ENCODE peak calls at places on chromosomes 16 and 17, in eight cellular contexts. One of them, this sample, is unnamed.

GRCh38 chr17:63843387-63844292 is 1.2 kb upstream of the SMARCD2 start:
- DNase-seq in tibial nerve: peak; percentile 38
- DNase-seq in testis: peak; percentile 69
- DNase-seq in cardiac muscle cell: no peak
- DNase-seq in psoas muscle: peak; percentile 74
- DNase-seq in H1: no peak
- DNase-seq in GM23338: no peak
- DNase-seq in uterus: peak; percentile 58
- DNase-seq in this sample: peak; percentile 42

GRCh38 chr17:42275527-42276358 is 448 bp downstream of the STAT5B start:
- DNase-seq in cardiac muscle cell: peak; percentile 78
- DNase-seq in H1: peak; percentile 63
- DNase-seq in testis: peak; percentile 64
- DNase-seq in psoas muscle: no peak
- DNase-seq in tibial nerve: peak; percentile 42
- DNase-seq in GM23338: peak; percentile 58
- DNase-seq in uterus: peak; percentile 59
- DNase-seq in this sample: peak; percentile 32

GRCh38 chr16:66960270-66960669 is 796 bp upstream of the CES3 start:
- DNase-seq in uterus: no peak
- DNase-seq in cardiac muscle cell: no peak
- DNase-seq in H1: no peak
- DNase-seq in psoas muscle: no peak
- DNase-seq in tibial nerve: no peak
- DNase-seq in testis: no peak
- DNase-seq in GM23338: no peak
- DNase-seq in this sample: no peak

GRCh38 chr16:22130528-22130927 is 31.8 kb upstream of the SDR42E2 start:
- DNase-seq in psoas muscle: no peak
- DNase-seq in cardiac muscle cell: no peak
- DNase-seq in tibial nerve: no peak
- DNase-seq in uterus: no peak
- DNase-seq in H1: no peak
- DNase-seq in testis: no peak
- DNase-seq in GM23338: no peak
- DNase-seq in this sample: no peak

GRCh38 chr16:73713817-73714495 is 582.7 kb upstream of the PSMD7 start:
- DNase-seq in tibial nerve: peak; percentile 19
- DNase-seq in cardiac muscle cell: peak; percentile 52
- DNase-seq in uterus: no peak
- DNase-seq in testis: peak; percentile 55
- DNase-seq in psoas muscle: no peak
- DNase-seq in H1: peak; percentile 78
- DNase-seq in GM23338: peak; percentile 76
- DNase-seq in this sample: peak; percentile 35

GRCh38 chr17:77596491-77597420 is 361.7 kb upstream of the TNRC6C start:
- DNase-seq in uterus: no peak
- DNase-seq in H1: no peak
- DNase-seq in GM23338: no peak
- DNase-seq in tibial nerve: no peak
- DNase-seq in cardiac muscle cell: no peak
- DNase-seq in psoas muscle: no peak
- DNase-seq in testis: no peak
- DNase-seq in this sample: no peak

GRCh38 chr17:2068589-2069051 is 13.7 kb downstream of the HIC1 start:
- DNase-seq in uterus: peak; percentile 52
- DNase-seq in cardiac muscle cell: no peak
- DNase-seq in psoas muscle: no peak
- DNase-seq in tibial nerve: no peak
- DNase-seq in testis: no peak
- DNase-seq in GM23338: no peak
- DNase-seq in H1: no peak
- DNase-seq in this sample: no peak

GRCh38 chr16:67939507-67940435 is 3.1 kb upstream of the PSMB10 start:
- DNase-seq in psoas muscle: peak; percentile 75
- DNase-seq in tibial nerve: peak; percentile 48
- DNase-seq in cardiac muscle cell: no peak
- DNase-seq in H1: no peak
- DNase-seq in testis: peak; percentile 45
- DNase-seq in GM23338: no peak
- DNase-seq in uterus: no peak
- DNase-seq in this sample: no peak

GRCh38 chr16:11319529-11320146 is 25.6 kb upstream of the RMI2 start:
- DNase-seq in testis: no peak
- DNase-seq in tibial nerve: no peak
- DNase-seq in GM23338: no peak
- DNase-seq in cardiac muscle cell: no peak
- DNase-seq in H1: no peak
- DNase-seq in uterus: no peak
- DNase-seq in psoas muscle: no peak
- DNase-seq in this sample: no peak

DNA sequence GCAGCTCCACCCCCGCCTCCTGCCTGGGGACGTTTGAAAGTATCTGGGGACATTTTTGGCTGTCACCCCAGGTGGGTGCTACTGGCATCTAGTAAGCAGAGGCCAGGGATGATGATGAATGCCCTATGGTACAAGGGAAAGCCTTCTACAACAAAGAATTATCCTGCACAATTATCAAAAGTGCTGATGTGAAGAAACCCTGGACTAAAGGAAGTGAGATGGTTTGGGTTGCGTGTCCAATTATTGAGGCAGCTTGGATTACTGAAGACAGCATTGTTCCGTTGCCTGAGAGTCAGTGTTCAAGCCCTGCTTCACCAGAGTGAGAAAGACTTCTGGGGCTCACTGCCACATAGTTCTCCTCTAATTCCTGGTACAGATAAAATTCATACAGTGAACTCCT is 343.4 kb downstream of the CA10 start:
- DNase-seq in cardiac muscle cell: no peak
- DNase-seq in H1: no peak
- DNase-seq in GM23338: no peak
- DNase-seq in tibial nerve: no peak
- DNase-seq in psoas muscle: no peak
- DNase-seq in testis: no peak
- DNase-seq in uterus: no peak
- DNase-seq in this sample: no peak
- H3K27ac ChIP-seq in cardiac muscle cell: no peak overlapping the region
- H3K27ac ChIP-seq in H1: no peak overlapping the region
- H3K27ac ChIP-seq in GM23338: no peak overlapping the region
- H3K27ac ChIP-seq in tibial nerve: no peak overlapping the region
- H3K27ac ChIP-seq in psoas muscle: no peak overlapping the region
- H3K27ac ChIP-seq in testis: no peak overlapping the region
- H3K27ac ChIP-seq in uterus: no peak overlapping the region
- H3K27ac ChIP-seq in this sample: no peak overlapping the region

DNA sequence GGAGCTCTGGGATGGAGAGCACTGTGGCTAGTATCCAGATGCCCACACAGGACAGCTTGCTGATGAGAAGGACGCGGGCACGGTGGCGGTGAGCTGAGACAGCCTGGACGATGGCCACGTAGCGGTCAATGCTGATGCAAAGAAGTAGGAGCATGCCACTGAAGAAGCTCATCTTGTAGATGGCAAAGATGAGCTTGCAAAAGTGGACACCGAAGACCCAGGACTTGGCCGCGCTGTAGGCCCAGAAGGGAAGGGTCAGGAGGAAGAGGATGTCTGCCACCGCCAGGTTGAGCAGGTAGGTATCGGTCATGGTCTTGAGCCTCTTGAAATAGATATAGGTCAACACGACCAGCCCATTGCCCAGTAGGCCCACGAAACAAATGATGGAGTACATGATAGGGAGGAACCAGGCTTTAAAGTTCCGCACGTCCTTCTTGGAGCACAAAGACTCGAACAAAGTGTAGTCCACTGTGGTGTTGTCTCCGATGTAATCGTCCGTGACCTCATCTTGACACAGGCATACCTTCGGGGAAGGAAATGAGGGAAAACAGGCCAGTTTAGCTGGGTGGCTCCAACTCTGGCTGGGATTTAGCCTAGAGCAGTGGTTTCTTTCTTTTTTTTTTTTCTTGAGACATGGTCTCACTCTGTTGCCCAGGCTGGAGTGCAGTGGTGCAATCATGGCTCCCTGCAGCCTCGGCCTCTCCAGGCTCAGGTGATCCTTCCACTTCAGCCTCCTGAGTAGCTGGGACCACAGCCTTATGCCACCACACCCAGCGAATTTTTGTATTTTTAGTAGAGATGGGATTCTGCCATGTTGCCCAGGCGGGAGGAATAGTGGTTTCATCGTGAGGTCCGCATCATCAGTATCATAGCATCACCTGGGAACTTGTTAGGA is 9.7 kb downstream of the CCR7 start:
- DNase-seq in H1: no peak
- DNase-seq in GM23338: no peak
- DNase-seq in cardiac muscle cell: no peak
- DNase-seq in tibial nerve: no peak
- DNase-seq in psoas muscle: peak; percentile 23
- DNase-seq in testis: no peak
- DNase-seq in uterus: peak; percentile 16
- DNase-seq in this sample: no peak
- H3K27ac ChIP-seq in H1: no peak overlapping the region
- H3K27ac ChIP-seq in GM23338: no peak overlapping the region
- H3K27ac ChIP-seq in cardiac muscle cell: no peak overlapping the region
- H3K27ac ChIP-seq in tibial nerve: peak overlapping the region; percentile 93
- H3K27ac ChIP-seq in psoas muscle: no peak overlapping the region
- H3K27ac ChIP-seq in testis: peak overlapping the region; percentile 71
- H3K27ac ChIP-seq in uterus: peak overlapping the region; percentile 87
- H3K27ac ChIP-seq in this sample: no peak overlapping the region

GRCh38 chr17:68709995-68710780 is 109.0 kb upstream of the FAM20A start:
- DNase-seq in cardiac muscle cell: no peak
- DNase-seq in tibial nerve: no peak
- DNase-seq in psoas muscle: no peak
- DNase-seq in testis: no peak
- DNase-seq in uterus: peak; percentile 24
- DNase-seq in GM23338: no peak
- DNase-seq in H1: no peak
- DNase-seq in this sample: no peak
- H3K27ac ChIP-seq in cardiac muscle cell: no peak overlapping the region
- H3K27ac ChIP-seq in tibial nerve: peak overlapping the region; percentile 70
- H3K27ac ChIP-seq in psoas muscle: no peak overlapping the region
- H3K27ac ChIP-seq in testis: peak overlapping the region; percentile 69
- H3K27ac ChIP-seq in uterus: peak overlapping the region; percentile 76
- H3K27ac ChIP-seq in GM23338: no peak overlapping the region
- H3K27ac ChIP-seq in H1: no peak overlapping the region
- H3K27ac ChIP-seq in this sample: no peak overlapping the region

GRCh38 chr17:82439829-82440365 is 10.7 kb downstream of the CYBC1 start:
- DNase-seq in cardiac muscle cell: no peak
- DNase-seq in H1: no peak
- DNase-seq in testis: no peak
- DNase-seq in GM23338: no peak
- DNase-seq in psoas muscle: no peak
- DNase-seq in uterus: no peak
- DNase-seq in tibial nerve: no peak
- DNase-seq in this sample: no peak
- H3K27ac ChIP-seq in cardiac muscle cell: no peak overlapping the region
- H3K27ac ChIP-seq in H1: peak overlapping the region; percentile 34
- H3K27ac ChIP-seq in testis: no peak overlapping the region
- H3K27ac ChIP-seq in GM23338: no peak overlapping the region
- H3K27ac ChIP-seq in psoas muscle: no peak overlapping the region
- H3K27ac ChIP-seq in uterus: no peak overlapping the region
- H3K27ac ChIP-seq in tibial nerve: peak overlapping the region; percentile 86
- H3K27ac ChIP-seq in this sample: no peak overlapping the region

GRCh38 chr16:84947022-84947421 is 64.3 kb downstream of the ZDHHC7 start:
- DNase-seq in psoas muscle: no peak
- DNase-seq in cardiac muscle cell: no peak
- DNase-seq in GM23338: no peak
- DNase-seq in testis: peak; percentile 75
- DNase-seq in H1: no peak
- DNase-seq in uterus: peak; percentile 79
- DNase-seq in tibial nerve: peak; percentile 39
- DNase-seq in this sample: no peak
- H3K27ac ChIP-seq in psoas muscle: no peak overlapping the region
- H3K27ac ChIP-seq in cardiac muscle cell: no peak overlapping the region
- H3K27ac ChIP-seq in GM23338: no peak overlapping the region
- H3K27ac ChIP-seq in testis: peak overlapping the region; percentile 30
- H3K27ac ChIP-seq in H1: no peak overlapping the region
- H3K27ac ChIP-seq in uterus: no peak overlapping the region
- H3K27ac ChIP-seq in tibial nerve: no peak overlapping the region
- H3K27ac ChIP-seq in this sample: no peak overlapping the region

DNA sequence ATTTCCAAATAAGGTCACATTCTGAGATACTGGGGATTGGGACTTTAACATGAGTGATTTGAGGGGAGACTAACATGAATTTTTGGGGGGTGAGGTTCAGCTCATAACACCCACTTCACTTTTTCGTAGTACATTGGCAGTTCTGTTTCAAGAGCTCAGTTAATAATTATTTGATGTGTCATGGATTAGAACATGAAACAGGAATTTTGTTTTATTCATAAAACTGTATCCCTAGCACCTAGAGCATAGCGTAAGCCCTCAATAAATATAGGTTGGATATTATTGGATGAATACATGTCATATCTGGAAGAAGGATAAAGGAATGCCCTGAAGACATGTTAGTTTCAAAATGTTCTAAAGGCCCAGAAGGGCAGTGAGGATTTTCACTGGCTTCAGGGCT is 119.8 kb downstream of the PRKCA start:
- DNase-seq in H1: no peak
- DNase-seq in psoas muscle: no peak
- DNase-seq in uterus: no peak
- DNase-seq in testis: no peak
- DNase-seq in cardiac muscle cell: no peak
- DNase-seq in GM23338: no peak
- DNase-seq in tibial nerve: no peak
- DNase-seq in this sample: no peak
- H3K27ac ChIP-seq in H1: no peak overlapping the region
- H3K27ac ChIP-seq in psoas muscle: no peak overlapping the region
- H3K27ac ChIP-seq in uterus: peak overlapping the region; percentile 61
- H3K27ac ChIP-seq in testis: no peak overlapping the region
- H3K27ac ChIP-seq in cardiac muscle cell: no peak overlapping the region
- H3K27ac ChIP-seq in GM23338: peak overlapping the region; percentile 1
- H3K27ac ChIP-seq in tibial nerve: no peak overlapping the region
- H3K27ac ChIP-seq in this sample: no peak overlapping the region

GRCh38 chr17:39618252-39618913 is 8.4 kb upstream of the PPP1R1B start:
- DNase-seq in uterus: no peak
- DNase-seq in testis: no peak
- DNase-seq in cardiac muscle cell: no peak
- DNase-seq in H1: peak; percentile 72
- DNase-seq in GM23338: peak; percentile 49
- DNase-seq in psoas muscle: no peak
- DNase-seq in tibial nerve: no peak
- DNase-seq in this sample: no peak
- H3K27ac ChIP-seq in uterus: no peak overlapping the region
- H3K27ac ChIP-seq in testis: no peak overlapping the region
- H3K27ac ChIP-seq in cardiac muscle cell: no peak overlapping the region
- H3K27ac ChIP-seq in H1: no peak overlapping the region
- H3K27ac ChIP-seq in GM23338: no peak overlapping the region
- H3K27ac ChIP-seq in psoas muscle: no peak overlapping the region
- H3K27ac ChIP-seq in tibial nerve: peak overlapping the region; percentile 60
- H3K27ac ChIP-seq in this sample: no peak overlapping the region

DNA sequence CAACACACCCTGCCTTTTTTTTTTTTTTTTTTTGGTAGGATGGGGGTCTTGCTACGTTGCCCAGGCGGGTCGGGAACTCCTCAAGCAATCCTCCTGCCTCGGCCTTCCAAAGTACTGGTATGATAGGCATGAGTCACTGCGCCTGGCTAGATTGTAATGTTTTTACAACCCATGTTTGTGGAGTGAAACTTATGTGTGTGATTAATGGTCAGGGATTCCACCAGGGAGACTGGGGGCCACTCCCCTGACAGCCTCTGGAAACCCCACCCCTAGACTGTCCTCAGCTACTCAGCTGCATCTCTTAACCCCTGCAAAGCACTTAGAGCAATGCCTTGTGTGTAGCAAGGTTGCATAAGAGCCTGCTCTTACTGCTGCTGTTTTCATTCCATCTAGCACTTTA is 220.5 kb downstream of the PARN start:
- DNase-seq in tibial nerve: peak; percentile 53
- DNase-seq in GM23338: no peak
- DNase-seq in testis: no peak
- DNase-seq in cardiac muscle cell: no peak
- DNase-seq in uterus: peak; percentile 25
- DNase-seq in psoas muscle: peak; percentile 67
- DNase-seq in H1: no peak
- DNase-seq in this sample: no peak
- H3K27ac ChIP-seq in tibial nerve: no peak overlapping the region
- H3K27ac ChIP-seq in GM23338: no peak overlapping the region
- H3K27ac ChIP-seq in testis: no peak overlapping the region
- H3K27ac ChIP-seq in cardiac muscle cell: no peak overlapping the region
- H3K27ac ChIP-seq in uterus: no peak overlapping the region
- H3K27ac ChIP-seq in psoas muscle: no peak overlapping the region
- H3K27ac ChIP-seq in H1: no peak overlapping the region
- H3K27ac ChIP-seq in this sample: no peak overlapping the region

This sample was measured in substantia nigra.